ENCODE peak calls at places on chromosomes 2 and 18, in four cellular contexts. E is GM12864, X is lower lobe of right lung, Q is SK-N-MC. F is an unnamed sample.

GRCh38 chr2:38246105-38246504 is 131.0 kb downstream of the ATL2 start:
- DNase-seq in E (no peak), Q (no peak), X (no peak), F (no peak)

GRCh38 chr2:35973132-35973736 is 382.3 kb upstream of the CRIM1 start:
- DNase-seq in E (no peak), X (no peak), Q (no peak), F (no peak)

GRCh38 chr2:107312240-107312639 is 426.3 kb upstream of the ST6GAL2 start:
- DNase-seq in X (no peak), Q (no peak), E (no peak), F (no peak)

GRCh38 chr2:240217431-240218301 is 77.2 kb upstream of the OTOS start:
- DNase-seq in X (no peak), Q (no peak), E (no peak), F (peak; percentile 43)

GRCh38 chr2:158773121-158773520 is 22.0 kb upstream of the DAPL1 start:
- DNase-seq in Q (no peak), X (no peak), E (no peak), F (no peak)

GRCh38 chr2:223048519-223048918 is 3.5 kb upstream of the KCNE4 start:
- DNase-seq in Q (no peak), X (no peak), E (no peak), F (no peak)

GRCh38 chr2:96241227-96241626 is 24.6 kb downstream of the TMEM127 start:
- DNase-seq in Q (no peak), X (no peak), E (no peak), F (no peak)

GRCh38 chr2:18067980-18068379 is 189.5 kb downstream of the KCNS3 start:
- DNase-seq in Q (no peak), X (no peak), E (no peak), F (no peak)

GRCh38 chr2:190809139-190809764 is 71.4 kb upstream of the GLS start:
- DNase-seq in Q (no peak), X (no peak), E (no peak), F (no peak)

GRCh38 chr2:190334479-190335224 is 8.7 kb upstream of the INPP1 start:
- DNase-seq in E (no peak), X (no peak), Q (no peak), F (no peak)

GRCh38 chr2:233414777-233415570 is 60.7 kb downstream of the DGKD start:
- DNase-seq in Q (no peak), E (no peak), X (no peak), F (peak; percentile 73)

GRCh38 chr2:113324684-113325160 is 46.0 kb upstream of the PAX8 start:
- DNase-seq in X (peak; percentile 47), Q (no peak), E (no peak), F (peak; percentile 67)

GRCh38 chr18:74722237-74722636 is 124.6 kb downstream of the ZNF407 start:
- DNase-seq in Q (no peak), E (no peak), X (no peak), F (no peak)

GRCh38 chr18:40019797-40020392 is 1935.1 kb upstream of the PIK3C3 start:
- DNase-seq in E (no peak), X (no peak), Q (no peak), F (no peak)

GRCh38 chr2:230472619-230473018 is 56.6 kb downstream of the SP100 start:
- DNase-seq in Q (no peak), E (peak; percentile 38), X (no peak), F (no peak)

GRCh38 chr2:119383410-119384140 is 16.8 kb downstream of the DBI start:
- DNase-seq in X (no peak), Q (no peak), E (no peak), F (no peak)

GRCh38 chr2:191497822-191498221 is 180.1 kb upstream of the NABP1 start:
- DNase-seq in Q (no peak), X (no peak), E (no peak), F (no peak)

GRCh38 chr2:76413436-76413835 is 702.7 kb upstream of the GCFC2 start:
- DNase-seq in Q (no peak), X (no peak), E (no peak), F (no peak)

GRCh38 chr18:77067315-77068061 is 65.1 kb downstream of the MBP start:
- DNase-seq in E (no peak), Q (no peak), X (peak; percentile 85), F (no peak)

GRCh38 chr18:77063256-77063655 is 69.3 kb downstream of the MBP start:
- DNase-seq in E (peak; percentile 82), Q (no peak), X (peak; percentile 70), F (no peak)

GRCh38 chr18:77066689-77067088 is 65.9 kb downstream of the MBP start:
- DNase-seq in X (no peak), E (no peak), Q (no peak), F (no peak)

GRCh38 chr18:77066101-77066500 is 66.5 kb downstream of the MBP start:
- DNase-seq in Q (no peak), E (no peak), X (no peak), F (no peak)

DNA sequence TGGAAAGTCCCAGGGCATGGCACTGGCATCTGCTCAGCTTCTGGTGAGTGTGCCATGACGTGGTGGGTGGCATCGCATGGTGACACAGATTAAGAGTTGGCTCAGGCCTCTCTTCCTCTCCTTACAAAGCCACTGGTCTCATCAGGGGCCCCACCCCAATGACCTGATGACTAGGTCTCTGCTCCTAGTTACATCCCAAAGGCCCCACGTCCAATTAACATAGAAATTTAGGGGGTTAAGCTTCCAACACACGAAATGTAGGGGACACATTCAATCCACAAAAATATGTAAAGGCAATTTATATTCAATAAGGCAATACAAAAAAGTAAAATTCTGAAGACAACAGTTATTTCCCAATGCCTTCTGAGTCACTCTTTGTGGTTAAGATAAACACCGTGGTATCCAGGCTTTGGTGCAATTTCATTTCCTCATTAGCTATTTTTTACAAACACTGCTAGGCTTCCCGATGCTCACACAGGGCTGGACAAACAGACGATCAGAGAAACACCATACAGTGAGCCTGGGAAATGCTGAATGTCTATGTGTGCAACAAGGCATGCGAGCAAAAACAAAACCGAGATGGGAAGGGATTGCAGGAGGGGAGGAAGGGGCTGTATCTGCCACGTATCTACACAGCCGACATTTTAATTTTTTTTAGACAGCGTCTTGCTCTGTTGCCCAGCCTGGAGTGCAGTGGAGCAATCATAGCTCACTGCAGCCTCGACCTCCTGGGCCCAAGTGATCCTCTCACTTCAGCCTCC is 67.2 kb downstream of the MBP start:
- DNase-seq in X (peak; percentile 86), E (no peak), Q (no peak), F (no peak)
- H3K4me3 ChIP-seq in X (no peak overlapping the region), E (no peak overlapping the region), Q (no peak overlapping the region), F (no peak overlapping the region)

GRCh38 chr2:197877038-197877437 is 72.6 kb downstream of the PLCL1 start:
- DNase-seq in Q (no peak), E (no peak), X (no peak), F (no peak)
- H3K4me3 ChIP-seq in Q (no peak overlapping the region), E (no peak overlapping the region), X (no peak overlapping the region), F (no peak overlapping the region)

GRCh38 chr2:235793163-235793752 is 299.4 kb downstream of the AGAP1 start:
- DNase-seq in E (no peak), Q (no peak), X (no peak), F (no peak)
- H3K4me3 ChIP-seq in E (no peak overlapping the region), Q (no peak overlapping the region), X (no peak overlapping the region), F (no peak overlapping the region)

GRCh38 chr2:207328944-207329386 is 163.2 kb upstream of the KLF7 start:
- DNase-seq in E (peak; percentile 68), Q (no peak), X (no peak), F (no peak)
- H3K4me3 ChIP-seq in E (peak overlapping the region; percentile 47), Q (no peak overlapping the region), X (no peak overlapping the region), F (no peak overlapping the region)

GRCh38 chr18:44681611-44682010 is 923 bp downstream of the SETBP1 start:
- DNase-seq in Q (no peak), E (no peak), X (no peak), F (no peak)

GRCh38 chr18:44681039-44681595 is 429 bp downstream of the SETBP1 start:
- DNase-seq in E (no peak), X (no peak), Q (no peak), F (no peak)

GRCh38 chr18:44683566-44683965 is 2.9 kb downstream of the SETBP1 start:
- DNase-seq in E (no peak), X (no peak), Q (no peak), F (no peak)

GRCh38 chr18:44682181-44682870 is 1.6 kb downstream of the SETBP1 start:
- DNase-seq in X (no peak), Q (no peak), E (no peak), F (no peak)

DNA sequence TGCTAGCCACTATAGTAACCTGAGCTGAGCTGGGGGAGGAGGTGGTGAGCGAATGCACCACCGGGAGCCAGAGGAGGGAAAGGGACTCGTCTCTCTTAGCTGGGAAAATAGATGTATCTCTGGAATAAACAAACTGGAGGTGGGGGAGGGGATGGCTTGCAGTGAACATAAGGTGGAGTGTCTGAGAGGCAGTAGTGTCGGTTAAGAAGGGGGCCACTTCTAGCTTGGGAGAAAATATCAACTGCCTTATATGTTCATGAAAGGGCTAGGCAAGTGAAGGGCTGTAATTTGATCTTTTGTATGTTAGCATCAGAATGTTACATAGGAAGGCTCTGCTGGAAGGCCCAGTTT is 2.2 kb downstream of the SETBP1 start:
- DNase-seq in X (no peak), Q (no peak), E (no peak), F (no peak)
- H3K4me3 ChIP-seq in X (peak overlapping the region; percentile 83), Q (no peak overlapping the region), E (peak overlapping the region; percentile 67), F (no peak overlapping the region)

F was measured in right lobe of liver.